ENCODE peak calls at places on chromosomes 1 and 21, in four cellular contexts. C is endothelial cell of umbilical vein, S is IMR-90, Y is K562. P is an unnamed sample.

GRCh38 chr1:203640117-203640516 is 13.5 kb downstream of the ATP2B4 start:
- DNase-seq in C (no peak), S (no peak), Y (no peak), P (no peak)

GRCh38 chr1:203186446-203187305 is at the start of gene CHI3L1:
- DNase-seq in C (no peak), S (no peak), Y (no peak), P (no peak)

GRCh38 chr1:27451346-27451745 is 38.6 kb downstream of the WASF2 start:
- DNase-seq in C (peak; percentile 29), S (no peak), Y (no peak), P (no peak)

GRCh38 chr1:203512830-203513578 is 19.1 kb downstream of the OPTC start:
- DNase-seq in C (peak; percentile 85), S (peak; percentile 97), Y (peak; percentile 20), P (no peak)

GRCh38 chr1:61160526-61160925 is 78.2 kb downstream of the NFIA start:
- DNase-seq in C (no peak), S (peak; percentile 21), Y (peak; percentile 52), P (no peak)

GRCh38 chr1:117585086-117585485 is 20.8 kb upstream of the TENT5C start:
- DNase-seq in C (no peak), S (no peak), Y (no peak), P (no peak)

GRCh38 chr21:38806942-38807284 is 1.2 kb downstream of the ETS2 start:
- DNase-seq in C (peak; percentile 52), S (peak; percentile 49), Y (peak; percentile 47), P (no peak)

GRCh38 chr1:19877351-19877750 is 4.8 kb upstream of the OTUD3 start:
- DNase-seq in C (no peak), S (no peak), Y (no peak), P (no peak)

GRCh38 chr1:212825798-212826452 is 21.5 kb downstream of the SPATA45 start:
- DNase-seq in C (no peak), S (no peak), Y (no peak), P (no peak)

GRCh38 chr1:160078392-160079195 is 2.7 kb upstream of the KCNJ9 start:
- DNase-seq in C (peak; percentile 26), S (no peak), Y (peak; percentile 67), P (no peak)

GRCh38 chr1:52037402-52037814 is 3.8 kb upstream of the KTI12 start:
- DNase-seq in C (no peak), S (peak; percentile 77), Y (peak; percentile 11), P (no peak)

GRCh38 chr1:209751627-209752231 is 4.1 kb upstream of the TRAF3IP3 start:
- DNase-seq in C (no peak), S (no peak), Y (no peak), P (no peak)

GRCh38 chr21:21018841-21019240 is 20.6 kb downstream of the NCAM2 start:
- DNase-seq in C (no peak), S (no peak), Y (no peak), P (no peak)

GRCh38 chr1:7335224-7335879 is 435.7 kb upstream of the VAMP3 start:
- DNase-seq in C (no peak), S (peak; percentile 76), Y (no peak), P (no peak)

GRCh38 chr1:153533689-153534201 is 2.0 kb downstream of the S100A6 start:
- DNase-seq in C (peak; percentile 94), S (peak; percentile 93), Y (peak; percentile 58), P (peak; percentile 80)

GRCh38 chr1:14921057-14921456 is 232.5 kb upstream of the TMEM51 start:
- DNase-seq in C (no peak), S (peak; percentile 66), Y (peak; percentile 25), P (no peak)

GRCh38 chr1:90835661-90836344 is 118.7 kb upstream of the BARHL2 start:
- DNase-seq in C (no peak), S (no peak), Y (no peak), P (no peak)

GRCh38 chr1:110768595-110768994 is 93.9 kb upstream of the KCNA3 start:
- DNase-seq in C (no peak), S (no peak), Y (no peak), P (no peak)
- H3K9me1 ChIP-seq in C (no peaks in the 10 kb centered on the region), S (no peaks in the 10 kb centered on the region), Y (no peaks in the 10 kb centered on the region), P (no peaks in the 10 kb centered on the region)

DNA sequence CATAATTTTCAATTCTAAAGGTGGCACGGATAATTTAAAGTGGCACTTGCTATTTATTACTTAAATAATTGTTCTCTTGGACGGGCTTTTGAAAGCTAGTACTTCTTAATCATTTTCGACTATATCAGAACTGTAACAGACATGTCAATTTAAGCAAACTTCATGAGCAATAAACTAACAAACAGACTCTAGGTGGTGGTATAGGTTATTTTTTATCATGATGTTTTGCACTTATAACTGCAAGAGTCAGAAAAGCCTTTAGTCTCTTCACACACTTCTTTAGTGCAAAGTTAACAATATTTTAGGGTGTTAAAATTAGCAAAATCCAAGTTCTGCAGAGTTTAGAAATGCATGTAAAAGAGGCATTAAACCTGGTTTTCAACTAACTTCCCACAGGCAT is 2.2 kb downstream of the NRIP1 start:
- DNase-seq in C (peak; percentile 51), S (no peak), Y (peak; percentile 20), P (no peak)
- H3K9ac ChIP-seq in C (peak overlapping the region; percentile 96), S (peak overlapping the region; percentile 99), Y (peak overlapping the region; percentile 71), P (peak overlapping the region; percentile 92)

DNA sequence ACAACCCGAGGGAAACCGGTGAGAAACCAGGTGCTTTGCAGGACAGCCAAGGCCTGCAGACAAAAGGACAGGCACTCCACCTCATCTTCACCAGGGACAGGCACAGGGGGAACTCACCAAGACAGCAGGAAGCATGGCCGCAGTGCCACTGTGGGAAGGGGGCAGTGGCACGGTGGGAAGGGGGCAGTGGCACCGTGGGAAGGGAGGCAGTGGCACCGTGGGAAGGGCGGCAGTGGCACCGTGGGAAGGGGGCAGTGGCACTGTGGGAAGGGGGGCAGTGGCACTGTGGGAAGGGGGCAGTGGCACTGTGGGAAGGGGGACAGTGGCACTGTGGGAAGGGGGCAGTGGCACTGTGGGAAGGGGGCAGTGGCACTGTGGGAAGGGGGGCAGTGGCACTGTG is 28.4 kb upstream of the LRRC47 start:
- DNase-seq in C (no peak), S (no peak), Y (no peak), P (no peak)
- H3K9me1 ChIP-seq in C (no peaks in the 10 kb centered on the region), S (no peaks in the 10 kb centered on the region), Y (peaks cover 7% of the 10 kb centered on the region), P (no peaks in the 10 kb centered on the region)

GRCh38 chr1:150683914-150684313 is 13.0 kb downstream of the GOLPH3L start:
- DNase-seq in C (no peak), S (no peak), Y (no peak), P (no peak)

GRCh38 chr1:150688786-150689185 is 8.2 kb downstream of the GOLPH3L start:
- DNase-seq in C (peak; percentile 73), S (no peak), Y (no peak), P (no peak)

DNA sequence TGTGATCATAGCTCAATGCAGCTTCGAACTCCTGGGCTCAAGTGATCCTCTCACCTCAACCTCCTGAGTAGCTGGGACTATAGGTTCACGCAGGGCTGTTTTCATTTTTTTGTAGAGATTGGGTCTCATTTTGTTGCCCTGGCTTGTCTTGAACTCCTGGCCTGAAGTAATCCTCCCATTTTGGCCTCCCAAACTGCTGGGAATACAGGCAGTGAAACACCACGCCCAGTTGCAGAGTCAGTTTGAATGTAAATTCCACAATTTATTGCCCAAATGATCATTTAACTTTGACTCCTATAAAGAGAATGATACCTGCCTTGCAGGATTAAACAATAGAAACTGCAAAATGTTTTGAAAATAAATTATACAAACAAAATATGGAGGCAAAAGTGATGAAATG is 10.7 kb downstream of the GOLPH3L start:
- DNase-seq in C (no peak), S (no peak), Y (no peak), P (no peak)
- H3K9ac ChIP-seq in C (no peak overlapping the region), S (no peak overlapping the region), Y (no peak overlapping the region), P (no peak overlapping the region)

DNA sequence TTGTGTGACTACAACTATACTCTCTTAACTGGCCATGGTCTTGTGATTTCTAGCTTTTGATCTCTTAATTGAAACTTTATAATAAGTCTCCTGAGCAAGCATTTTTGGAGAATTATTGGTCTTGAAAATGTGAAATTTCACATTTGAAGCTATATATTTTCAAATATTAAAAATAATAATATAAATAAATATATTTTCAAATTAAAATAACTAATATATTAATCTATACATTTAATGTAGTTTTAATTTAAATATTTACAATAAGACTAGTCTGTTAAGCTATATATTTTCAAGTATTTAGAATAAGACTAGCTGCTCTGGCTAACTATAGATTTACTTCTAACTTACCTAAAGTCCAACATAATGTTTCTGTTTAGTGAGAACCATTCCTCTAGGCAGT is 32.1 kb upstream of the TSHB start:
- DNase-seq in C (no peak), S (no peak), Y (no peak), P (no peak)
- H3K9me1 ChIP-seq in C (no peaks in the 10 kb centered on the region), S (no peaks in the 10 kb centered on the region), Y (no peaks in the 10 kb centered on the region), P (no peaks in the 10 kb centered on the region)

DNA sequence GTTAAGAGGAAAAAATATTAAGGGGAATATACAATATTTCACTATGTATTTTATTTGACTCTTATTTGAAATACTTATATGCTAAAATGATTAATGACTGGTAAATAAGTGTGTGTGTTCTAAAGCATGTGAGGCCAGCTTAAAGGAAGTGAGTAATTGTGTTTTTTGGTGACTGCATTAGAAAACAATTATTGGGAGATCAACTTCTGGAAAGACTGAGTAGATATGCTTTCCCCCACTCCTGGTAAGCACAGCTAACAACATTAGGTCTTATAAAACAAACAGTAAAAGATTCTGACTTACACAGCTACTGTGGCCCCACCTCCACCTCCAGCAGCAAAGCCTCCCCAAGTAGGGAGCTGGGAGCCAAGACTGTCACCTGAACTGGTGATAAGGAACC is 403.0 kb downstream of the SRGAP2C start:
- DNase-seq in C (peak; percentile 74), S (no peak), Y (no peak), P (peak; percentile 15)
- H3K9ac ChIP-seq in C (peak overlapping the region; percentile 31), S (no peak overlapping the region), Y (no peak overlapping the region), P (no peak overlapping the region)

GRCh38 chr21:41835711-41836154 is 43.4 kb downstream of the PRDM15 start:
- DNase-seq in C (no peak), S (no peak), Y (peak; percentile 65), P (no peak)
- H3K9me1 ChIP-seq in C (no peaks in the 10 kb centered on the region), S (peaks cover 4% of the 10 kb centered on the region), Y (peaks cover 3% of the 10 kb centered on the region), P (no peaks in the 10 kb centered on the region)

P was measured in keratinocyte.